ENCODE peak calls at places on chromosomes 11 and 22, in five cellular contexts. T is spleen, A is esophagus squamous epithelium, B is dorsolateral prefrontal cortex, R is ascending aorta. W is an unnamed sample.

GRCh38 chr22:46351131-46351735 is 15.7 kb downstream of the TRMU start:
- DNase-seq in T (peak; percentile 56), A (no peak), B (no peak), R (no peak), W (no peak)

GRCh38 chr22:18968011-18968749 is 32.1 kb upstream of the PRODH start:
- DNase-seq in T (no peak), A (no peak), B (no peak), R (no peak), W (no peak)

GRCh38 chr11:77152846-77153245 is 24.8 kb downstream of the MYO7A start:
- DNase-seq in T (no peak), A (no peak), B (no peak), R (no peak), W (no peak)

GRCh38 chr11:35794850-35795249 is 132.3 kb downstream of the TRIM44 start:
- DNase-seq in T (no peak), A (no peak), B (no peak), R (no peak), W (no peak)

GRCh38 chr11:12979928-12980689 is 29.0 kb upstream of the RASSF10 start:
- DNase-seq in T (no peak), A (no peak), B (no peak), R (no peak), W (peak; percentile 16)

GRCh38 chr11:35418847-35419712 is at the start of gene SLC1A2:
- DNase-seq in T (no peak), A (no peak), B (peak; percentile 78), R (no peak), W (no peak)

GRCh38 chr11:114036156-114036811 is 23.2 kb upstream of the ZBTB16 start:
- DNase-seq in T (peak; percentile 94), A (no peak), B (peak; percentile 74), R (peak; percentile 88), W (peak; percentile 87)

GRCh38 chr11:66139817-66140216 is 69.7 kb downstream of the PACS1 start:
- DNase-seq in T (no peak), A (no peak), B (no peak), R (no peak), W (no peak)

GRCh38 chr11:71418643-71419042 is 29.6 kb downstream of the DHCR7 start:
- DNase-seq in T (no peak), A (no peak), B (peak; percentile 23), R (no peak), W (no peak)

GRCh38 chr11:69374110-69374981 is 80.4 kb downstream of the MYEOV start:
- DNase-seq in T (peak; percentile 68), A (no peak), B (no peak), R (peak; percentile 55), W (no peak)

GRCh38 chr11:1310772-1311468 is 1.5 kb upstream of the TOLLIP start:
- DNase-seq in T (peak; percentile 89), A (no peak), B (no peak), R (no peak), W (no peak)

GRCh38 chr11:100671471-100671870 is 15.6 kb upstream of the ARHGAP42 start:
- DNase-seq in T (no peak), A (no peak), B (no peak), R (no peak), W (no peak)

DNA sequence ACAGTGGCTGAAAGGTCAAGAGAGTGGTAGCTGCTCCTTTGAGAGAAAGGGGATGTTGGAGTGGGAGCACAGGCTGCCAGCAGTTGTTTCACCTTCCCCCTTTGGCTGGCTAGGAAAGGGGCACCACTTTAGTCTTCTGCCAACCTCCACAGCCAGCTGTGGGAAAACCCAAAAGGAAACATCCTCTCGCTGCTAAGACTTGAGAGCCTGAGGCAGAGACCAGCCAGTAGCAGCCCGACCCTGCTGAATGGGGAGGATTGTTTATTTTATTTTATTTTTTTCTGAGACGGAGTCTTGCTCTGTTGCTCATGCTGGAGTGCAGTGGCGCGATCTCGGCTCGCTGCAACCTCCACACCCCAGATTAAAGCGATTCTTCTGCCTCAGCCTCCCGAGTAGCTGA is 34.5 kb downstream of the MARK2 start:
- DNase-seq in T (no peak), A (no peak), B (no peak), R (no peak), W (no peak)
- H3K27ac ChIP-seq in T (peak overlapping the region; percentile 83), A (peak overlapping the region; percentile 69), B (peak overlapping the region; percentile 37), R (peak overlapping the region; percentile 38), W (peak overlapping the region; percentile 39)

GRCh38 chr11:96187779-96188624 is 155.0 kb downstream of the MAML2 start:
- DNase-seq in T (no peak), A (no peak), B (no peak), R (peak; percentile 76), W (no peak)

GRCh38 chr11:96186806-96187205 is 156.2 kb downstream of the MAML2 start:
- DNase-seq in T (no peak), A (no peak), B (no peak), R (no peak), W (no peak)

GRCh38 chr11:96189351-96189750 is 153.6 kb downstream of the MAML2 start:
- DNase-seq in T (no peak), A (no peak), B (no peak), R (no peak), W (no peak)

GRCh38 chr11:96191752-96192151 is 151.2 kb downstream of the MAML2 start:
- DNase-seq in T (no peak), A (no peak), B (no peak), R (no peak), W (no peak)

DNA sequence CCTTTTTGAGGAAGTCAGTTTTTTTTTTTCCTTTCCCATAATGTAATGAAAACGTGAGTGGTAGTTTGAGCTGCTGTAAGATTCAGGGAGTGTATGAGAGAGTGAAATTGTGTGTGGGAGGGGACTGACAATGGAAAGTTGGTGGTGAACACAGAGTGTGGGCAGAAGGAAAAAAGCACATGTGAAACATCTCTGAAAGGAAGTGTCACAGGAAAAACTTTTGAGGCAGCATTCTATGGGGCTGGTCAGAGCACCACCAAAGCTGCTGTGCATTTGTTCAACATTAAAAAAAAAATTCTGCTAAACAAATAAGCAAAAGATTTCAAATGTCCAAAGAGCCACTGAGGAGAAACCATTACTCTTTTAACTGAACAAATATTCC is 154.4 kb downstream of the MAML2 start:
- DNase-seq in T (no peak), A (no peak), B (no peak), R (no peak), W (no peak)
- H3K4me3 ChIP-seq in T (no peak overlapping the region), A (no peak overlapping the region), B (no peak overlapping the region), R (no peak overlapping the region), W (no peak overlapping the region)

GRCh38 chr11:46537121-46537520 is 56.7 kb downstream of the AMBRA1 start:
- DNase-seq in T (no peak), A (no peak), B (no peak), R (no peak), W (no peak)
- H3K27ac ChIP-seq in T (no peak overlapping the region), A (no peak overlapping the region), B (peak overlapping the region; percentile 30), R (no peak overlapping the region), W (no peak overlapping the region)

GRCh38 chr11:122367809-122368231 is 251.8 kb upstream of the BLID start:
- DNase-seq in T (no peak), A (no peak), B (no peak), R (peak; percentile 71), W (no peak)
- H3K4me3 ChIP-seq in T (no peak overlapping the region), A (no peak overlapping the region), B (no peak overlapping the region), R (peak overlapping the region; percentile 62), W (no peak overlapping the region)

DNA sequence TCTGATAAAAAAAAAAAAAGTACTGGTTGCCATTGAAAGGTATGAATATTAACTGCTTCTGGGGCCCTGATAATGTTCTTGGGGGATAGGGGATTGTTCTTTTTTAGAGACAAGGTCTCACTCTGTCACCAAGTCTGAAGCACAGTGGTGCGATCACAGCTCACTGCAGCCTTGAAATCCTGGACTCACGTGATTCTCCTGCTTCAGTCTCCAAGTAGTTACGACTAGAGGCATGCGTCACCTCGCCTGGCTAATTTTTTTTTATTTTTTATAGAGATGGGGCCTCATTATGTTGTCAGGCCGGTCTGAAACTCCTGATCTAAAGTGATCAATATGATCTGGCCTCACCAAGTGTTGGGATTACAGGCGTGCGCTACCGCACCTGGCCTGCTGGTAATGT is 63.5 kb downstream of the FCHSD2 start:
- DNase-seq in T (no peak), A (no peak), B (no peak), R (no peak), W (no peak)
- H3K27ac ChIP-seq in T (no peak overlapping the region), A (no peak overlapping the region), B (no peak overlapping the region), R (no peak overlapping the region), W (no peak overlapping the region)

GRCh38 chr22:41781508-41781906 is 19.0 kb upstream of the CCDC134 start:
- DNase-seq in T (no peak), A (no peak), B (no peak), R (no peak), W (no peak)
- H3K4me3 ChIP-seq in T (peak overlapping the region; percentile 26), A (no peak overlapping the region), B (no peak overlapping the region), R (peak overlapping the region; percentile 20), W (no peak overlapping the region)

GRCh38 chr11:21561589-21561988 is 631.3 kb upstream of the ANO5 start:
- DNase-seq in T (no peak), A (no peak), B (no peak), R (no peak), W (no peak)
- H3K27ac ChIP-seq in T (no peak overlapping the region), A (no peak overlapping the region), B (no peak overlapping the region), R (no peak overlapping the region), W (no peak overlapping the region)

GRCh38 chr11:84922836-84923235 is 704.3 kb downstream of the DLG2 start:
- DNase-seq in T (no peak), A (no peak), B (no peak), R (no peak), W (no peak)
- H3K4me3 ChIP-seq in T (peak overlapping the region; percentile 31), A (no peak overlapping the region), B (peak overlapping the region; percentile 51), R (peak overlapping the region; percentile 33), W (no peak overlapping the region)